ENCODE peak calls at places on chromosome 9, in six cellular contexts. S is neural progenitor cell; N is HCT116; H is cardiac fibroblast; M is CD8-positive, alpha-beta T cell; R is fibroblast of villous mesenchyme. T is an unnamed sample.

GRCh38 chr9:91536211-91536691 is 112.6 kb upstream of the NFIL3 start:
- DNase-seq in H (peak; percentile 73), R (peak; percentile 71), S (no peak), M (no peak), N (peak; percentile 31), T (no peak)

GRCh38 chr9:116411506-116411905 is 257.9 kb downstream of the PAPPA start:
- DNase-seq in S (no peak), R (no peak), M (no peak), H (no peak), N (no peak), T (no peak)

GRCh38 chr9:108606408-108606807 is 249.4 kb downstream of the ACTL7B start:
- DNase-seq in S (no peak), R (no peak), N (no peak), M (no peak), H (no peak), T (no peak)

GRCh38 chr9:92030367-92030766 is 80.3 kb upstream of the ROR2 start:
- DNase-seq in M (no peak), R (no peak), H (no peak), S (no peak), N (no peak), T (no peak)

GRCh38 chr9:125701351-125701750 is 5.7 kb downstream of the MAPKAP1 start:
- DNase-seq in R (no peak), H (peak; percentile 66), N (no peak), S (no peak), M (no peak), T (peak; percentile 23)

GRCh38 chr9:113155911-113156559 is 5.2 kb downstream of the SLC31A2 start:
- DNase-seq in S (no peak), M (no peak), N (no peak), R (no peak), H (no peak), T (no peak)

GRCh38 chr9:116141864-116142561 is 11.6 kb upstream of the PAPPA start:
- DNase-seq in R (peak; percentile 91), H (no peak), M (no peak), S (no peak), N (no peak), T (no peak)

GRCh38 chr9:33374190-33374589 is 28.2 kb downstream of the AQP7 start:
- DNase-seq in S (no peak), N (no peak), M (no peak), H (no peak), R (no peak), T (no peak)

GRCh38 chr9:111959960-111960359 is 63.3 kb downstream of the UGCG start:
- DNase-seq in M (no peak), N (no peak), H (peak; percentile 85), R (peak; percentile 33), S (no peak), T (no peak)

GRCh38 chr9:20524776-20525175 is 97.5 kb downstream of the MLLT3 start:
- DNase-seq in M (no peak), H (peak; percentile 20), N (peak; percentile 12), R (no peak), S (peak; percentile 59), T (no peak)

GRCh38 chr9:105737205-105737604 is 42.9 kb downstream of the TMEM38B start:
- DNase-seq in M (no peak), H (no peak), S (no peak), R (no peak), N (no peak), T (no peak)

GRCh38 chr9:16131269-16131668 is 578.4 kb downstream of the CCDC171 start:
- DNase-seq in H (peak; percentile 77), S (peak; percentile 60), R (peak; percentile 56), N (no peak), M (no peak), T (no peak)

GRCh38 chr9:12878342-12878978 is 103.6 kb downstream of the LURAP1L start:
- DNase-seq in S (no peak), M (no peak), N (no peak), R (peak; percentile 30), H (peak; percentile 51), T (no peak)

GRCh38 chr9:133443982-133444381 is 15.8 kb upstream of the CACFD1 start:
- DNase-seq in S (no peak), M (no peak), N (no peak), H (peak; percentile 28), R (no peak), T (no peak)

GRCh38 chr9:131096490-131097258 is at the start of gene AIF1L:
- DNase-seq in S (peak; percentile 91), R (no peak), N (peak; percentile 29), H (no peak), M (no peak), T (no peak)
- H3K4me3 ChIP-seq in S (peak within 1 kb of the TSS; percentile 79), R (peak within 1 kb of the TSS; percentile 33), N (peak within 1 kb of the TSS; percentile 71), H (no peak within 1 kb of the TSS), M (peak within 1 kb of the TSS; percentile 27), T (peak within 1 kb of the TSS; percentile 43)

DNA sequence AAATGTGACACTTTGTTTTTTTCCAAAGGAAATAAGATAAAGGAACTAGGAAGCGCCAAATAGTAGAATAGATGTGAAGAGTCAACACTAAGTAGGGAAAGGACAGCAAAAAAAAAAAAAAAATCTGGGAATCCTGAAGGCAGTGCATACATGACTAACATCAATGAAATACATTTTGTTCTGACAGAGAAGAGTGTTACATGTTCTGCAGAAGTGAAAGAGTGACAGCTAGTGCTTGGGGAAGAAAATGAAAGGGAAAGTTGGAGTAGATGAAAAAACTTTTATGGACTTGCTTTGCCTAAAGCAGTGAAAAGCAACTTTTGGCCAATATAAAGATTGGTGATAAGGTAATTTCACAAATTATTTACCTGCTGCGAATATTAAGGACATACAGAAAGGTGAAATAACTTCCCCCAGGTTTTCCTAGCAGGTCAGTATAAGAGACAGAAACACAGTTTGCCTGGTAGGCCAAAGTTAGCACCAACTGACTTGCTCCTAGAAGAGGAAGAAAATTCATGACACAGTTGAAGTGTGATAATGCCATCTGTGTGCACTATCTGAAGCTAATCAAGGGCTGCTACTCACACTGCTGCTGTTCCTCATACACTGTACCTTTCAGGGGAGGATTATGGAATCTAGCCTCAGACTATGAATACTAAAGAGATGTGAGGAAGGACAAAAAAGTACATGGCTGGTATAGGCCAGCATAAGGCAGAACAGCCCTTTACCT is 38.6 kb downstream of the RANBP6 start:
- DNase-seq in H (peak; percentile 12), N (no peak), R (peak; percentile 25), S (no peak), M (no peak), T (no peak)
- TF ChIP-seq CTCF in H (no peak), N (no peak), R (no peak), S (no peak), M (no peak), T (no peak)

GRCh38 chr9:83988411-83988810 is 7.8 kb downstream of the RMI1 start:
- DNase-seq in N (no peak), M (no peak), R (no peak), H (no peak), S (no peak), T (no peak)
- H3K4me3 ChIP-seq in N (no peak overlapping the region), M (no peak overlapping the region), R (no peak overlapping the region), H (no peak overlapping the region), S (no peak overlapping the region), T (no peak overlapping the region)

GRCh38 chr9:87422999-87423398 is 74.7 kb upstream of the DAPK1 start:
- DNase-seq in R (no peak), H (no peak), N (no peak), S (no peak), M (no peak), T (no peak)
- TF ChIP-seq CTCF in R (peak; percentile 8), H (no peak), N (no peak), S (no peak), M (no peak), T (no peak)

GRCh38 chr9:95505072-95505471 is 11.7 kb downstream of the PTCH1 start:
- DNase-seq in S (peak; percentile 39), H (no peak), M (no peak), R (no peak), N (no peak), T (no peak)
- H3K4me3 ChIP-seq in S (peak overlapping the region; percentile 93), H (no peak overlapping the region), M (no peak overlapping the region), R (peak overlapping the region; percentile 92), N (peak overlapping the region; percentile 90), T (peak overlapping the region; percentile 78)

GRCh38 chr9:34430843-34431437 is 27.4 kb downstream of the FAM219A start:
- DNase-seq in N (peak; percentile 13), H (peak; percentile 80), M (no peak), S (peak; percentile 92), R (peak; percentile 78), T (peak; percentile 70)
- TF ChIP-seq CTCF in N (no peak), H (no peak), M (no peak), S (no peak), R (no peak), T (no peak)

GRCh38 chr9:5488616-5489015 is 21.7 kb upstream of the PDCD1LG2 start:
- DNase-seq in S (no peak), N (no peak), M (no peak), H (peak; percentile 69), R (no peak), T (no peak)
- H3K4me3 ChIP-seq in S (no peak overlapping the region), N (no peak overlapping the region), M (no peak overlapping the region), H (no peak overlapping the region), R (no peak overlapping the region), T (no peak overlapping the region)

DNA sequence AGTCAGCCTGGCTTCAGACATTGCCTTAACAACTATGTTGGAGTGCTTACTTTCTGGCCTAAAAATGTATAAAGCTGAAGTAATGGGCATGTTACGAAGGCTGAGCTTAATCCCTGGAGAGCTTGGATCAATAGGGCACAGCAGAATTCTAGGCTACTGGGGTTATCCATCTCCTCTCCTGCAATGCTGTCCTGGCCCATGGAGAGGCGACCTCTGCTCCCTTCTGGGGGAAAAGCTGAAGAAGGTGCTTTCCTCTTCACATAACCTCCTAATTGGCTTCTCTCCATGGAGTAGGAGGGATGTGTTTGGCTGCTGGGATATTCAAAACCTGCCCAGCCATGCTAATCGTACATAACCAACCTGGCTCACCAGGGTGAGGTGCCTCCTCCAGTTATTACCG is 403.5 kb downstream of the DMRT2 start:
- DNase-seq in M (no peak), H (no peak), R (no peak), N (no peak), S (no peak), T (no peak)
- TF ChIP-seq CTCF in M (no peak), H (no peak), R (no peak), N (no peak), S (no peak), T (no peak)

DNA sequence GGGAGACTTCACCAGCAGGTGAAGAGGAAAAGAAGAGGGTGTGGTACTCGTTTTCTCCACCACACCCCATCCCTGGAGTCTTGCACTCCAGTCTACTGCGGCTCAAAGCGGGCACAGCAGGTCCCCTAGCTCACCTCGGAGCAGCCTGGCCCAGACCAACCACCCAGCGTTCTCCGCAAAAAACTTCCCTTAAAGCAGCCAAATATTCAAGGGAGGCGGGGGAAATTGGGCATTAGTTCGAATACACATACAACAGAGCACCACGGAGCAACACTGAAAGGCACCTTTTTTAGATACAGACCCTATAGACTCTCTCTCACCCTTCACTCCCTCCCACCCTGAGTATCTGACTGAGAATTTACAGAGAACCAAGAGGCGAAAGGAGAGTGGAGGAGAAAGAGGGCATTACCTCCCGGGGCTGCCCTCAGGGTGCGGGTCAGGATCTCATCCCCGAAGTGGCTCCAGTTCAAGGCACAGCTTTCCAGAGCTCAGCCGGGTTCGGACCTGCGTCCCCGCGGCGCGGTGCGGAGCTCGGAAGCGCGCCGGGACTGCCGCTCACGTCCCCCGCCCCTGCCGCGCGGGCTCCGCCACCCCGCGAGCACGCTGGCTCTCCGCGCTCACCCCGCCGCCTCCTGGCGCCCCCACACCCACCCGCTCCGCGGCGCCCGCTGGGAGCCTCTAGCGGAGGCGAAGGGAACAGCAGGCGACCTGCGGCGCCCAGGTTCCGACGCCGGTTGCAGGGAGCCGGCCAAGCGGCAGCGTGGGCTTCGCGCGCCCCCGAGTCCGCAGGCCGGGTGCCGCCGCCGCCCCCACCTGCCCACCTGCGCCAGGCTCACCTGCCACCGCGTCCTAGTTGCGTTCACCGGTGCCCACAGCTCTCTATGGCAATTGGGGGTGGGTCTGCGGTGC is 1638.7 kb upstream of the C9orf72 start:
- DNase-seq in N (no peak), H (no peak), M (peak; percentile 4), S (peak; percentile 84), R (peak; percentile 51), T (no peak)
- H3K4me3 ChIP-seq in N (no peak overlapping the region), H (peak overlapping the region; percentile 45), M (no peak overlapping the region), S (peak overlapping the region; percentile 63), R (peak overlapping the region; percentile 69), T (peak overlapping the region; percentile 44)

T was measured in astrocyte of the cerebellum.